ENCODE peak calls at places on chromosomes 13 and 19, in nine cellular contexts. One of them, this sample, is unnamed.

GRCh38 chr19:18488838-18489626 is 32.8 kb downstream of the ELL start:
- DNase-seq in fibroblast of mammary gland: no peak
- DNase-seq in GM23338: peak; percentile 85
- DNase-seq in MV-4-11: no peak
- DNase-seq in activated naive CD8-positive, alpha-beta T cell treated with anti-CD3 and anti-CD28 coated beads, Interleukin-2, amount 50 U/mL, for 16 hours: no peak
- DNase-seq in NCI-H2171: no peak
- DNase-seq in DMS79 treated with DMSO at 0.1 percent for 48 hours: peak; percentile 76
- DNase-seq in NT2/D1: no peak
- DNase-seq in lung microvascular endothelial cell: peak; percentile 31
- DNase-seq in this sample: no peak

GRCh38 chr19:24060687-24061356 is 26.2 kb upstream of the ZNF254 start:
- DNase-seq in fibroblast of mammary gland: peak; percentile 59
- DNase-seq in GM23338: no peak
- DNase-seq in MV-4-11: no peak
- DNase-seq in activated naive CD8-positive, alpha-beta T cell treated with anti-CD3 and anti-CD28 coated beads, Interleukin-2, amount 50 U/mL, for 16 hours: no peak
- DNase-seq in NCI-H2171: no peak
- DNase-seq in DMS79 treated with DMSO at 0.1 percent for 48 hours: no peak
- DNase-seq in NT2/D1: no peak
- DNase-seq in lung microvascular endothelial cell: no peak
- DNase-seq in this sample: no peak

GRCh38 chr13:92886535-92887098 is 340.0 kb upstream of the GPC6 start:
- DNase-seq in fibroblast of mammary gland: no peak
- DNase-seq in GM23338: no peak
- DNase-seq in MV-4-11: no peak
- DNase-seq in activated naive CD8-positive, alpha-beta T cell treated with anti-CD3 and anti-CD28 coated beads, Interleukin-2, amount 50 U/mL, for 16 hours: no peak
- DNase-seq in NCI-H2171: no peak
- DNase-seq in DMS79 treated with DMSO at 0.1 percent for 48 hours: no peak
- DNase-seq in NT2/D1: no peak
- DNase-seq in lung microvascular endothelial cell: no peak
- DNase-seq in this sample: no peak

GRCh38 chr13:111533900-111534645 is 213.6 kb downstream of the TEX29 start:
- DNase-seq in fibroblast of mammary gland: no peak
- DNase-seq in GM23338: no peak
- DNase-seq in MV-4-11: no peak
- DNase-seq in activated naive CD8-positive, alpha-beta T cell treated with anti-CD3 and anti-CD28 coated beads, Interleukin-2, amount 50 U/mL, for 16 hours: no peak
- DNase-seq in NCI-H2171: no peak
- DNase-seq in DMS79 treated with DMSO at 0.1 percent for 48 hours: peak; percentile 78
- DNase-seq in NT2/D1: no peak
- DNase-seq in lung microvascular endothelial cell: no peak
- DNase-seq in this sample: no peak

GRCh38 chr19:49924004-49924880 is 4.8 kb upstream of the ATF5 start:
- DNase-seq in fibroblast of mammary gland: peak; percentile 31
- DNase-seq in GM23338: no peak
- DNase-seq in MV-4-11: no peak
- DNase-seq in activated naive CD8-positive, alpha-beta T cell treated with anti-CD3 and anti-CD28 coated beads, Interleukin-2, amount 50 U/mL, for 16 hours: no peak
- DNase-seq in NCI-H2171: peak; percentile 84
- DNase-seq in DMS79 treated with DMSO at 0.1 percent for 48 hours: no peak
- DNase-seq in NT2/D1: no peak
- DNase-seq in lung microvascular endothelial cell: no peak
- DNase-seq in this sample: no peak

GRCh38 chr13:76884571-76885202 is 1.5 kb downstream of the KCTD12 start:
- DNase-seq in fibroblast of mammary gland: peak; percentile 75
- DNase-seq in GM23338: no peak
- DNase-seq in MV-4-11: peak; percentile 10
- DNase-seq in activated naive CD8-positive, alpha-beta T cell treated with anti-CD3 and anti-CD28 coated beads, Interleukin-2, amount 50 U/mL, for 16 hours: no peak
- DNase-seq in NCI-H2171: no peak
- DNase-seq in DMS79 treated with DMSO at 0.1 percent for 48 hours: no peak
- DNase-seq in NT2/D1: no peak
- DNase-seq in lung microvascular endothelial cell: peak; percentile 85
- DNase-seq in this sample: no peak

GRCh38 chr19:50331187-50332013 is 2.2 kb upstream of the KCNC3 start:
- DNase-seq in fibroblast of mammary gland: no peak
- DNase-seq in GM23338: peak; percentile 94
- DNase-seq in MV-4-11: no peak
- DNase-seq in activated naive CD8-positive, alpha-beta T cell treated with anti-CD3 and anti-CD28 coated beads, Interleukin-2, amount 50 U/mL, for 16 hours: no peak
- DNase-seq in NCI-H2171: no peak
- DNase-seq in DMS79 treated with DMSO at 0.1 percent for 48 hours: no peak
- DNase-seq in NT2/D1: no peak
- DNase-seq in lung microvascular endothelial cell: no peak
- DNase-seq in this sample: no peak

GRCh38 chr19:2320057-2320456 is 8.3 kb downstream of the LSM7 start:
- DNase-seq in fibroblast of mammary gland: no peak
- DNase-seq in GM23338: no peak
- DNase-seq in MV-4-11: no peak
- DNase-seq in activated naive CD8-positive, alpha-beta T cell treated with anti-CD3 and anti-CD28 coated beads, Interleukin-2, amount 50 U/mL, for 16 hours: no peak
- DNase-seq in NCI-H2171: no peak
- DNase-seq in DMS79 treated with DMSO at 0.1 percent for 48 hours: no peak
- DNase-seq in NT2/D1: no peak
- DNase-seq in lung microvascular endothelial cell: no peak
- DNase-seq in this sample: no peak

GRCh38 chr19:10279737-10280442 is 6.9 kb upstream of the ICAM4 start:
- DNase-seq in fibroblast of mammary gland: no peak
- DNase-seq in GM23338: no peak
- DNase-seq in MV-4-11: peak; percentile 59
- DNase-seq in activated naive CD8-positive, alpha-beta T cell treated with anti-CD3 and anti-CD28 coated beads, Interleukin-2, amount 50 U/mL, for 16 hours: no peak
- DNase-seq in NCI-H2171: no peak
- DNase-seq in DMS79 treated with DMSO at 0.1 percent for 48 hours: no peak
- DNase-seq in NT2/D1: no peak
- DNase-seq in lung microvascular endothelial cell: no peak
- DNase-seq in this sample: no peak

GRCh38 chr19:44851427-44851826 is 5.3 kb downstream of the NECTIN2 start:
- DNase-seq in fibroblast of mammary gland: no peak
- DNase-seq in GM23338: no peak
- DNase-seq in MV-4-11: no peak
- DNase-seq in activated naive CD8-positive, alpha-beta T cell treated with anti-CD3 and anti-CD28 coated beads, Interleukin-2, amount 50 U/mL, for 16 hours: no peak
- DNase-seq in NCI-H2171: no peak
- DNase-seq in DMS79 treated with DMSO at 0.1 percent for 48 hours: no peak
- DNase-seq in NT2/D1: no peak
- DNase-seq in lung microvascular endothelial cell: no peak
- DNase-seq in this sample: no peak

GRCh38 chr13:23946067-23946466 is 48.8 kb upstream of the C1QTNF9B start:
- DNase-seq in fibroblast of mammary gland: no peak
- DNase-seq in GM23338: no peak
- DNase-seq in MV-4-11: no peak
- DNase-seq in activated naive CD8-positive, alpha-beta T cell treated with anti-CD3 and anti-CD28 coated beads, Interleukin-2, amount 50 U/mL, for 16 hours: no peak
- DNase-seq in NCI-H2171: no peak
- DNase-seq in DMS79 treated with DMSO at 0.1 percent for 48 hours: no peak
- DNase-seq in NT2/D1: no peak
- DNase-seq in lung microvascular endothelial cell: no peak
- DNase-seq in this sample: no peak

GRCh38 chr13:21674271-21675009 is 3.6 kb downstream of the FGF9 start:
- DNase-seq in fibroblast of mammary gland: no peak
- DNase-seq in GM23338: peak; percentile 65
- DNase-seq in MV-4-11: no peak
- DNase-seq in activated naive CD8-positive, alpha-beta T cell treated with anti-CD3 and anti-CD28 coated beads, Interleukin-2, amount 50 U/mL, for 16 hours: no peak
- DNase-seq in NCI-H2171: no peak
- DNase-seq in DMS79 treated with DMSO at 0.1 percent for 48 hours: peak; percentile 27
- DNase-seq in NT2/D1: no peak
- DNase-seq in lung microvascular endothelial cell: no peak
- DNase-seq in this sample: peak; percentile 14

GRCh38 chr19:38665950-38666661 is 18.7 kb downstream of the ACTN4 start:
- DNase-seq in fibroblast of mammary gland: no peak
- DNase-seq in GM23338: peak; percentile 98
- DNase-seq in MV-4-11: no peak
- DNase-seq in activated naive CD8-positive, alpha-beta T cell treated with anti-CD3 and anti-CD28 coated beads, Interleukin-2, amount 50 U/mL, for 16 hours: no peak
- DNase-seq in NCI-H2171: no peak
- DNase-seq in DMS79 treated with DMSO at 0.1 percent for 48 hours: no peak
- DNase-seq in NT2/D1: peak; percentile 77
- DNase-seq in lung microvascular endothelial cell: peak; percentile 88
- DNase-seq in this sample: no peak

GRCh38 chr13:76596216-76596615 is 290.0 kb downstream of the KCTD12 start:
- DNase-seq in fibroblast of mammary gland: no peak
- DNase-seq in GM23338: no peak
- DNase-seq in MV-4-11: no peak
- DNase-seq in activated naive CD8-positive, alpha-beta T cell treated with anti-CD3 and anti-CD28 coated beads, Interleukin-2, amount 50 U/mL, for 16 hours: no peak
- DNase-seq in NCI-H2171: no peak
- DNase-seq in DMS79 treated with DMSO at 0.1 percent for 48 hours: no peak
- DNase-seq in NT2/D1: no peak
- DNase-seq in lung microvascular endothelial cell: no peak
- DNase-seq in this sample: no peak

GRCh38 chr19:47331931-47332547 is at the start of gene C5AR2:
- DNase-seq in fibroblast of mammary gland: peak; percentile 46
- DNase-seq in GM23338: no peak
- DNase-seq in MV-4-11: no peak
- DNase-seq in activated naive CD8-positive, alpha-beta T cell treated with anti-CD3 and anti-CD28 coated beads, Interleukin-2, amount 50 U/mL, for 16 hours: no peak
- DNase-seq in NCI-H2171: no peak
- DNase-seq in DMS79 treated with DMSO at 0.1 percent for 48 hours: no peak
- DNase-seq in NT2/D1: no peak
- DNase-seq in lung microvascular endothelial cell: no peak
- DNase-seq in this sample: no peak

GRCh38 chr19:31164666-31165265 is 184.5 kb downstream of the TSHZ3 start:
- DNase-seq in fibroblast of mammary gland: no peak
- DNase-seq in GM23338: no peak
- DNase-seq in MV-4-11: no peak
- DNase-seq in activated naive CD8-positive, alpha-beta T cell treated with anti-CD3 and anti-CD28 coated beads, Interleukin-2, amount 50 U/mL, for 16 hours: no peak
- DNase-seq in NCI-H2171: no peak
- DNase-seq in DMS79 treated with DMSO at 0.1 percent for 48 hours: no peak
- DNase-seq in NT2/D1: no peak
- DNase-seq in lung microvascular endothelial cell: no peak
- DNase-seq in this sample: no peak

GRCh38 chr19:29705706-29706105 is 9.4 kb downstream of the C19orf12 start:
- DNase-seq in fibroblast of mammary gland: no peak
- DNase-seq in GM23338: no peak
- DNase-seq in MV-4-11: no peak
- DNase-seq in activated naive CD8-positive, alpha-beta T cell treated with anti-CD3 and anti-CD28 coated beads, Interleukin-2, amount 50 U/mL, for 16 hours: no peak
- DNase-seq in NCI-H2171: no peak
- DNase-seq in DMS79 treated with DMSO at 0.1 percent for 48 hours: no peak
- DNase-seq in NT2/D1: no peak
- DNase-seq in lung microvascular endothelial cell: no peak
- DNase-seq in this sample: no peak

GRCh38 chr13:48942131-48942530 is 33.6 kb upstream of the FNDC3A start:
- DNase-seq in fibroblast of mammary gland: peak; percentile 82
- DNase-seq in GM23338: no peak
- DNase-seq in MV-4-11: no peak
- DNase-seq in activated naive CD8-positive, alpha-beta T cell treated with anti-CD3 and anti-CD28 coated beads, Interleukin-2, amount 50 U/mL, for 16 hours: no peak
- DNase-seq in NCI-H2171: no peak
- DNase-seq in DMS79 treated with DMSO at 0.1 percent for 48 hours: no peak
- DNase-seq in NT2/D1: no peak
- DNase-seq in lung microvascular endothelial cell: peak; percentile 51
- DNase-seq in this sample: no peak

GRCh38 chr13:40124648-40125045 is 469.2 kb downstream of the COG6 start:
- DNase-seq in fibroblast of mammary gland: no peak
- DNase-seq in GM23338: no peak
- DNase-seq in MV-4-11: no peak
- DNase-seq in activated naive CD8-positive, alpha-beta T cell treated with anti-CD3 and anti-CD28 coated beads, Interleukin-2, amount 50 U/mL, for 16 hours: no peak
- DNase-seq in NCI-H2171: no peak
- DNase-seq in DMS79 treated with DMSO at 0.1 percent for 48 hours: peak; percentile 30
- DNase-seq in NT2/D1: no peak
- DNase-seq in lung microvascular endothelial cell: no peak
- DNase-seq in this sample: no peak

GRCh38 chr13:48687249-48687648 is 33.5 kb downstream of the CYSLTR2 start:
- DNase-seq in fibroblast of mammary gland: no peak
- DNase-seq in GM23338: no peak
- DNase-seq in MV-4-11: no peak
- DNase-seq in activated naive CD8-positive, alpha-beta T cell treated with anti-CD3 and anti-CD28 coated beads, Interleukin-2, amount 50 U/mL, for 16 hours: no peak
- DNase-seq in NCI-H2171: no peak
- DNase-seq in DMS79 treated with DMSO at 0.1 percent for 48 hours: no peak
- DNase-seq in NT2/D1: no peak
- DNase-seq in lung microvascular endothelial cell: no peak
- DNase-seq in this sample: no peak

GRCh38 chr19:14979136-14979497 is 547 bp downstream of the SLC1A6 start:
- DNase-seq in fibroblast of mammary gland: no peak
- DNase-seq in GM23338: peak; percentile 56
- DNase-seq in MV-4-11: no peak
- DNase-seq in activated naive CD8-positive, alpha-beta T cell treated with anti-CD3 and anti-CD28 coated beads, Interleukin-2, amount 50 U/mL, for 16 hours: no peak
- DNase-seq in NCI-H2171: no peak
- DNase-seq in DMS79 treated with DMSO at 0.1 percent for 48 hours: no peak
- DNase-seq in NT2/D1: no peak
- DNase-seq in lung microvascular endothelial cell: no peak
- DNase-seq in this sample: no peak

GRCh38 chr19:27652281-27652680 is 1560.7 kb downstream of the UQCRFS1 start:
- DNase-seq in fibroblast of mammary gland: no peak
- DNase-seq in GM23338: no peak
- DNase-seq in MV-4-11: no peak
- DNase-seq in activated naive CD8-positive, alpha-beta T cell treated with anti-CD3 and anti-CD28 coated beads, Interleukin-2, amount 50 U/mL, for 16 hours: no peak
- DNase-seq in NCI-H2171: no peak
- DNase-seq in DMS79 treated with DMSO at 0.1 percent for 48 hours: no peak
- DNase-seq in NT2/D1: no peak
- DNase-seq in lung microvascular endothelial cell: no peak
- DNase-seq in this sample: no peak

GRCh38 chr19:32676186-32676894 is 692 bp downstream of the RGS9BP start:
- DNase-seq in fibroblast of mammary gland: no peak
- DNase-seq in GM23338: peak; percentile 62
- DNase-seq in MV-4-11: no peak
- DNase-seq in activated naive CD8-positive, alpha-beta T cell treated with anti-CD3 and anti-CD28 coated beads, Interleukin-2, amount 50 U/mL, for 16 hours: no peak
- DNase-seq in NCI-H2171: no peak
- DNase-seq in DMS79 treated with DMSO at 0.1 percent for 48 hours: peak; percentile 32
- DNase-seq in NT2/D1: no peak
- DNase-seq in lung microvascular endothelial cell: peak; percentile 19
- DNase-seq in this sample: no peak

GRCh38 chr13:68627377-68627776 is 1397.2 kb upstream of the PCDH9 start:
- DNase-seq in fibroblast of mammary gland: no peak
- DNase-seq in GM23338: no peak
- DNase-seq in MV-4-11: no peak
- DNase-seq in activated naive CD8-positive, alpha-beta T cell treated with anti-CD3 and anti-CD28 coated beads, Interleukin-2, amount 50 U/mL, for 16 hours: no peak
- DNase-seq in NCI-H2171: no peak
- DNase-seq in DMS79 treated with DMSO at 0.1 percent for 48 hours: no peak
- DNase-seq in NT2/D1: no peak
- DNase-seq in lung microvascular endothelial cell: no peak
- DNase-seq in this sample: no peak

GRCh38 chr13:113763254-113763653 is 4.2 kb downstream of the TMEM255B start:
- DNase-seq in fibroblast of mammary gland: no peak
- DNase-seq in GM23338: no peak
- DNase-seq in MV-4-11: no peak
- DNase-seq in activated naive CD8-positive, alpha-beta T cell treated with anti-CD3 and anti-CD28 coated beads, Interleukin-2, amount 50 U/mL, for 16 hours: no peak
- DNase-seq in NCI-H2171: no peak
- DNase-seq in DMS79 treated with DMSO at 0.1 percent for 48 hours: no peak
- DNase-seq in NT2/D1: no peak
- DNase-seq in lung microvascular endothelial cell: no peak
- DNase-seq in this sample: no peak

GRCh38 chr13:105979586-105979985 is 555.9 kb downstream of the EFNB2 start:
- DNase-seq in fibroblast of mammary gland: no peak
- DNase-seq in GM23338: no peak
- DNase-seq in MV-4-11: no peak
- DNase-seq in activated naive CD8-positive, alpha-beta T cell treated with anti-CD3 and anti-CD28 coated beads, Interleukin-2, amount 50 U/mL, for 16 hours: no peak
- DNase-seq in NCI-H2171: peak; percentile 33
- DNase-seq in DMS79 treated with DMSO at 0.1 percent for 48 hours: no peak
- DNase-seq in NT2/D1: no peak
- DNase-seq in lung microvascular endothelial cell: no peak
- DNase-seq in this sample: no peak

GRCh38 chr13:106475852-106476251 is 59.6 kb downstream of the EFNB2 start:
- DNase-seq in fibroblast of mammary gland: no peak
- DNase-seq in GM23338: no peak
- DNase-seq in MV-4-11: no peak
- DNase-seq in activated naive CD8-positive, alpha-beta T cell treated with anti-CD3 and anti-CD28 coated beads, Interleukin-2, amount 50 U/mL, for 16 hours: no peak
- DNase-seq in NCI-H2171: no peak
- DNase-seq in DMS79 treated with DMSO at 0.1 percent for 48 hours: no peak
- DNase-seq in NT2/D1: no peak
- DNase-seq in lung microvascular endothelial cell: no peak
- DNase-seq in this sample: no peak

GRCh38 chr19:5694167-5694951 is 4.3 kb downstream of the RPL36 start:
- DNase-seq in fibroblast of mammary gland: no peak
- DNase-seq in GM23338: no peak
- DNase-seq in MV-4-11: no peak
- DNase-seq in activated naive CD8-positive, alpha-beta T cell treated with anti-CD3 and anti-CD28 coated beads, Interleukin-2, amount 50 U/mL, for 16 hours: no peak
- DNase-seq in NCI-H2171: no peak
- DNase-seq in DMS79 treated with DMSO at 0.1 percent for 48 hours: no peak
- DNase-seq in NT2/D1: no peak
- DNase-seq in lung microvascular endothelial cell: no peak
- DNase-seq in this sample: no peak

GRCh38 chr19:11274533-11275086 is 12.3 kb upstream of the DOCK6 start:
- DNase-seq in fibroblast of mammary gland: no peak
- DNase-seq in GM23338: no peak
- DNase-seq in MV-4-11: no peak
- DNase-seq in activated naive CD8-positive, alpha-beta T cell treated with anti-CD3 and anti-CD28 coated beads, Interleukin-2, amount 50 U/mL, for 16 hours: no peak
- DNase-seq in NCI-H2171: no peak
- DNase-seq in DMS79 treated with DMSO at 0.1 percent for 48 hours: no peak
- DNase-seq in NT2/D1: no peak
- DNase-seq in lung microvascular endothelial cell: no peak
- DNase-seq in this sample: no peak

GRCh38 chr13:29855784-29856183 is 5.4 kb upstream of the UBL3 start:
- DNase-seq in fibroblast of mammary gland: no peak
- DNase-seq in GM23338: no peak
- DNase-seq in MV-4-11: no peak
- DNase-seq in activated naive CD8-positive, alpha-beta T cell treated with anti-CD3 and anti-CD28 coated beads, Interleukin-2, amount 50 U/mL, for 16 hours: no peak
- DNase-seq in NCI-H2171: no peak
- DNase-seq in DMS79 treated with DMSO at 0.1 percent for 48 hours: no peak
- DNase-seq in NT2/D1: no peak
- DNase-seq in lung microvascular endothelial cell: no peak
- DNase-seq in this sample: no peak

GRCh38 chr19:55626350-55626749 is 2.0 kb upstream of the ZNF784 start:
- DNase-seq in fibroblast of mammary gland: no peak
- DNase-seq in GM23338: no peak
- DNase-seq in MV-4-11: no peak
- DNase-seq in activated naive CD8-positive, alpha-beta T cell treated with anti-CD3 and anti-CD28 coated beads, Interleukin-2, amount 50 U/mL, for 16 hours: no peak
- DNase-seq in NCI-H2171: no peak
- DNase-seq in DMS79 treated with DMSO at 0.1 percent for 48 hours: no peak
- DNase-seq in NT2/D1: no peak
- DNase-seq in lung microvascular endothelial cell: no peak
- DNase-seq in this sample: no peak